ENCODE peak calls at places on chromosomes 5 and 9, in four cellular contexts. U, W, B and S are unnamed samples.

GRCh38 chr9:126723807-126724172 is 81.0 kb upstream of the ZBTB43 start:
- DNase-seq in U (no peak), W (peak; percentile 39), B (no peak), S (no peak)

GRCh38 chr9:74639112-74639511 is 142.0 kb downstream of the RORB start:
- DNase-seq in U (no peak), W (no peak), B (no peak), S (no peak)

GRCh38 chr5:124560370-124560769 is 186.1 kb downstream of the ZNF608 start:
- DNase-seq in U (no peak), W (no peak), B (no peak), S (no peak)

GRCh38 chr9:124390812-124391658 is 24.2 kb downstream of the PSMB7 start:
- DNase-seq in U (no peak), W (no peak), B (no peak), S (peak; percentile 14)

GRCh38 chr9:37582548-37583157 is 6.5 kb upstream of the FBXO10 start:
- DNase-seq in U (no peak), W (peak; percentile 62), B (no peak), S (peak; percentile 30)

GRCh38 chr5:31954091-31954490 is 220.0 kb downstream of the GOLPH3 start:
- DNase-seq in U (no peak), W (no peak), B (no peak), S (no peak)

GRCh38 chr9:77028478-77028877 is 9.0 kb downstream of the FOXB2 start:
- DNase-seq in U (no peak), W (no peak), B (no peak), S (no peak)

GRCh38 chr5:143258559-143259253 is 144.8 kb downstream of the NR3C1 start:
- DNase-seq in U (no peak), W (peak; percentile 56), B (no peak), S (no peak)

GRCh38 chr5:173342813-173343435 is 14.7 kb upstream of the STC2 start:
- DNase-seq in U (no peak), W (no peak), B (no peak), S (no peak)

GRCh38 chr9:123335227-123335985 is 20.6 kb upstream of the CRB2 start:
- DNase-seq in U (no peak), W (peak; percentile 76), B (peak; percentile 57), S (no peak)